ENCODE peak calls at places on chromosomes 2 and 18, in six cellular contexts. K, W, L, R, Y and N are unnamed samples.

GRCh38 chr2:213934560-213934959 is 476.3 kb upstream of the VWC2L start:
- DNase-seq in K (no peak), W (peak), L (peak), R (peak), Y (no peak), N (no peak)

GRCh38 chr2:180063494-180063893 is 56.4 kb upstream of the CWC22 start:
- DNase-seq in K (no peak), W (peak), L (no peak), R (no peak), Y (no peak), N (no peak)

GRCh38 chr2:46074501-46074900 is 222.7 kb upstream of the EPAS1 start:
- DNase-seq in K (no peak), W (no peak), L (no peak), R (no peak), Y (no peak), N (no peak)

GRCh38 chr2:74418312-74418711 is 3.1 kb downstream of the C2orf81 start:
- DNase-seq in K (no peak), W (no peak), L (no peak), R (no peak), Y (no peak), N (no peak)

GRCh38 chr2:173296235-173296634 is 58.4 kb upstream of the CDCA7 start:
- DNase-seq in K (no peak), W (no peak), L (no peak), R (no peak), Y (no peak), N (no peak)

GRCh38 chr2:118845843-118846666 is 1.4 kb downstream of the EN1 start:
- DNase-seq in K (peak), W (no peak), L (peak), R (no peak), Y (no peak), N (no peak)

GRCh38 chr18:46809145-46809544 is 52.3 kb upstream of the ST8SIA5 start:
- DNase-seq in K (no peak), W (no peak), L (no peak), R (no peak), Y (no peak), N (no peak)

GRCh38 chr2:47072018-47072691 is 83.0 kb downstream of the STPG4 start:
- DNase-seq in K (peak), W (peak), L (peak), R (peak), Y (no peak), N (peak)